ENCODE peak calls at places on chromosomes 3 and 15, in eight cellular contexts. One of them, this sample, is unnamed.
A peak's percentile ranks its signal among the peaks of the same experiment; 100 is the strongest.

GRCh38 chr3:45163481-45163880 is 17.3 kb upstream of the CDCP1 start:
- DNase-seq in lower lobe of right lung: no peak
- DNase-seq in AG20443: no peak
- DNase-seq in A172: no peak
- DNase-seq in psoas muscle: no peak
- DNase-seq in stimulated activated effector memory CD8-positive, alpha-beta T cell treated with anti-CD3 and anti-CD28 coated beads, Interleukin-12 subunit alpha, Interleukin-12 subunit beta, amount 100 ng/mL, for 72 hours: no peak
- DNase-seq in NCI-H510A treated with DMSO at 0.1 percent for 48 hours: no peak
- DNase-seq in K562: no peak
- DNase-seq in this sample: no peak

GRCh38 chr3:45241206-45241605 is 15.1 kb upstream of the TMEM158 start:
- DNase-seq in lower lobe of right lung: no peak
- DNase-seq in AG20443: no peak
- DNase-seq in A172: no peak
- DNase-seq in psoas muscle: no peak
- DNase-seq in stimulated activated effector memory CD8-positive, alpha-beta T cell treated with anti-CD3 and anti-CD28 coated beads, Interleukin-12 subunit alpha, Interleukin-12 subunit beta, amount 100 ng/mL, for 72 hours: no peak
- DNase-seq in NCI-H510A treated with DMSO at 0.1 percent for 48 hours: peak; percentile 48
- DNase-seq in K562: no peak
- DNase-seq in this sample: no peak

GRCh38 chr3:58288011-58288728 is 17.9 kb upstream of the RPP14 start:
- DNase-seq in lower lobe of right lung: no peak
- DNase-seq in AG20443: no peak
- DNase-seq in A172: no peak
- DNase-seq in psoas muscle: no peak
- DNase-seq in stimulated activated effector memory CD8-positive, alpha-beta T cell treated with anti-CD3 and anti-CD28 coated beads, Interleukin-12 subunit alpha, Interleukin-12 subunit beta, amount 100 ng/mL, for 72 hours: no peak
- DNase-seq in NCI-H510A treated with DMSO at 0.1 percent for 48 hours: no peak
- DNase-seq in K562: peak; percentile 30
- DNase-seq in this sample: no peak

GRCh38 chr15:70810916-70811578 is 42.9 kb downstream of the LARP6 start:
- DNase-seq in lower lobe of right lung: no peak
- DNase-seq in AG20443: no peak
- DNase-seq in A172: no peak
- DNase-seq in psoas muscle: no peak
- DNase-seq in stimulated activated effector memory CD8-positive, alpha-beta T cell treated with anti-CD3 and anti-CD28 coated beads, Interleukin-12 subunit alpha, Interleukin-12 subunit beta, amount 100 ng/mL, for 72 hours: no peak
- DNase-seq in NCI-H510A treated with DMSO at 0.1 percent for 48 hours: no peak
- DNase-seq in K562: no peak
- DNase-seq in this sample: no peak

GRCh38 chr3:45608885-45609284 is 14.3 kb downstream of the LIMD1 start:
- DNase-seq in lower lobe of right lung: peak; percentile 34
- DNase-seq in AG20443: peak; percentile 39
- DNase-seq in A172: peak; percentile 16
- DNase-seq in psoas muscle: no peak
- DNase-seq in stimulated activated effector memory CD8-positive, alpha-beta T cell treated with anti-CD3 and anti-CD28 coated beads, Interleukin-12 subunit alpha, Interleukin-12 subunit beta, amount 100 ng/mL, for 72 hours: no peak
- DNase-seq in NCI-H510A treated with DMSO at 0.1 percent for 48 hours: no peak
- DNase-seq in K562: no peak
- DNase-seq in this sample: no peak

GRCh38 chr15:81752149-81752942 is 293.5 kb downstream of the MEX3B start:
- DNase-seq in lower lobe of right lung: no peak
- DNase-seq in AG20443: peak; percentile 27
- DNase-seq in A172: no peak
- DNase-seq in psoas muscle: peak; percentile 66
- DNase-seq in stimulated activated effector memory CD8-positive, alpha-beta T cell treated with anti-CD3 and anti-CD28 coated beads, Interleukin-12 subunit alpha, Interleukin-12 subunit beta, amount 100 ng/mL, for 72 hours: no peak
- DNase-seq in NCI-H510A treated with DMSO at 0.1 percent for 48 hours: peak; percentile 88
- DNase-seq in K562: no peak
- DNase-seq in this sample: peak; percentile 83

GRCh38 chr3:162354343-162354742 is 857.7 kb downstream of the OTOL1 start:
- DNase-seq in lower lobe of right lung: no peak
- DNase-seq in AG20443: peak; percentile 48
- DNase-seq in A172: no peak
- DNase-seq in psoas muscle: no peak
- DNase-seq in stimulated activated effector memory CD8-positive, alpha-beta T cell treated with anti-CD3 and anti-CD28 coated beads, Interleukin-12 subunit alpha, Interleukin-12 subunit beta, amount 100 ng/mL, for 72 hours: no peak
- DNase-seq in NCI-H510A treated with DMSO at 0.1 percent for 48 hours: no peak
- DNase-seq in K562: no peak
- DNase-seq in this sample: no peak

GRCh38 chr3:69700949-69701348 is 38.3 kb upstream of the MITF start:
- DNase-seq in lower lobe of right lung: no peak
- DNase-seq in AG20443: no peak
- DNase-seq in A172: no peak
- DNase-seq in psoas muscle: no peak
- DNase-seq in stimulated activated effector memory CD8-positive, alpha-beta T cell treated with anti-CD3 and anti-CD28 coated beads, Interleukin-12 subunit alpha, Interleukin-12 subunit beta, amount 100 ng/mL, for 72 hours: no peak
- DNase-seq in NCI-H510A treated with DMSO at 0.1 percent for 48 hours: no peak
- DNase-seq in K562: no peak
- DNase-seq in this sample: no peak

GRCh38 chr3:33277193-33277882 is at the start of gene FBXL2:
- DNase-seq in lower lobe of right lung: peak; percentile 81
- DNase-seq in AG20443: peak; percentile 73
- DNase-seq in A172: peak; percentile 69
- DNase-seq in psoas muscle: peak; percentile 61
- DNase-seq in stimulated activated effector memory CD8-positive, alpha-beta T cell treated with anti-CD3 and anti-CD28 coated beads, Interleukin-12 subunit alpha, Interleukin-12 subunit beta, amount 100 ng/mL, for 72 hours: peak; percentile 55
- DNase-seq in NCI-H510A treated with DMSO at 0.1 percent for 48 hours: peak; percentile 57
- DNase-seq in K562: peak; percentile 99
- DNase-seq in this sample: peak; percentile 90

GRCh38 chr3:47313341-47314055 is 30.8 kb downstream of the KLHL18 start:
- DNase-seq in lower lobe of right lung: no peak
- DNase-seq in AG20443: no peak
- DNase-seq in A172: no peak
- DNase-seq in psoas muscle: no peak
- DNase-seq in stimulated activated effector memory CD8-positive, alpha-beta T cell treated with anti-CD3 and anti-CD28 coated beads, Interleukin-12 subunit alpha, Interleukin-12 subunit beta, amount 100 ng/mL, for 72 hours: no peak
- DNase-seq in NCI-H510A treated with DMSO at 0.1 percent for 48 hours: no peak
- DNase-seq in K562: no peak
- DNase-seq in this sample: no peak

GRCh38 chr3:13706886-13707285 is 158.0 kb downstream of the FBLN2 start:
- DNase-seq in lower lobe of right lung: no peak
- DNase-seq in AG20443: no peak
- DNase-seq in A172: no peak
- DNase-seq in psoas muscle: no peak
- DNase-seq in stimulated activated effector memory CD8-positive, alpha-beta T cell treated with anti-CD3 and anti-CD28 coated beads, Interleukin-12 subunit alpha, Interleukin-12 subunit beta, amount 100 ng/mL, for 72 hours: peak; percentile 10
- DNase-seq in NCI-H510A treated with DMSO at 0.1 percent for 48 hours: no peak
- DNase-seq in K562: no peak
- DNase-seq in this sample: no peak

GRCh38 chr15:85485956-85486567 is 105.7 kb downstream of the AKAP13 start:
- DNase-seq in lower lobe of right lung: no peak
- DNase-seq in AG20443: peak; percentile 70
- DNase-seq in A172: peak; percentile 57
- DNase-seq in psoas muscle: no peak
- DNase-seq in stimulated activated effector memory CD8-positive, alpha-beta T cell treated with anti-CD3 and anti-CD28 coated beads, Interleukin-12 subunit alpha, Interleukin-12 subunit beta, amount 100 ng/mL, for 72 hours: peak; percentile 79
- DNase-seq in NCI-H510A treated with DMSO at 0.1 percent for 48 hours: peak; percentile 85
- DNase-seq in K562: peak; percentile 62
- DNase-seq in this sample: peak; percentile 57

GRCh38 chr15:51077565-51078153 is 17.0 kb downstream of the TNFAIP8L3 start:
- DNase-seq in lower lobe of right lung: peak; percentile 79
- DNase-seq in AG20443: peak; percentile 94
- DNase-seq in A172: no peak
- DNase-seq in psoas muscle: peak; percentile 78
- DNase-seq in stimulated activated effector memory CD8-positive, alpha-beta T cell treated with anti-CD3 and anti-CD28 coated beads, Interleukin-12 subunit alpha, Interleukin-12 subunit beta, amount 100 ng/mL, for 72 hours: peak; percentile 65
- DNase-seq in NCI-H510A treated with DMSO at 0.1 percent for 48 hours: no peak
- DNase-seq in K562: peak; percentile 75
- DNase-seq in this sample: no peak

GRCh38 chr3:107911337-107912000 is 179.4 kb downstream of the CD47 start:
- DNase-seq in lower lobe of right lung: no peak
- DNase-seq in AG20443: no peak
- DNase-seq in A172: no peak
- DNase-seq in psoas muscle: no peak
- DNase-seq in stimulated activated effector memory CD8-positive, alpha-beta T cell treated with anti-CD3 and anti-CD28 coated beads, Interleukin-12 subunit alpha, Interleukin-12 subunit beta, amount 100 ng/mL, for 72 hours: no peak
- DNase-seq in NCI-H510A treated with DMSO at 0.1 percent for 48 hours: no peak
- DNase-seq in K562: no peak
- DNase-seq in this sample: no peak